ENCODE peak calls at places on chromosome 7, in seven cellular contexts. One of them, this sample, is unnamed.

GRCh38 chr7:117875566-117875965 is 2.3 kb upstream of the CTTNBP2 start:
- DNase-seq in A549: no peak
- DNase-seq in foreskin keratinocyte: no peak
- DNase-seq in GF-D8: no peak
- DNase-seq in T follicular helper cell: no peak
- DNase-seq in stimulated activated CD4-positive, alpha-beta T cell treated with anti-CD3 and anti-CD28 coated beads, Interleukin-4, amount 100 ng/mL, for 1 hour: no peak
- DNase-seq in choroid plexus epithelial cell: peak
- DNase-seq in this sample: no peak

GRCh38 chr7:81154565-81154964 is 235.7 kb upstream of the SEMA3C start:
- DNase-seq in foreskin keratinocyte: no peak
- DNase-seq in choroid plexus epithelial cell: no peak
- DNase-seq in T follicular helper cell: no peak
- DNase-seq in GF-D8: no peak
- DNase-seq in stimulated activated CD4-positive, alpha-beta T cell treated with anti-CD3 and anti-CD28 coated beads, Interleukin-4, amount 100 ng/mL, for 1 hour: no peak
- DNase-seq in A549: no peak
- DNase-seq in this sample: no peak

GRCh38 chr7:3791327-3791726 is 490.3 kb downstream of the SDK1 start:
- DNase-seq in T follicular helper cell: no peak
- DNase-seq in choroid plexus epithelial cell: no peak
- DNase-seq in A549: no peak
- DNase-seq in GF-D8: no peak
- DNase-seq in stimulated activated CD4-positive, alpha-beta T cell treated with anti-CD3 and anti-CD28 coated beads, Interleukin-4, amount 100 ng/mL, for 1 hour: no peak
- DNase-seq in foreskin keratinocyte: no peak
- DNase-seq in this sample: no peak

GRCh38 chr7:55488221-55488620 is 84.1 kb downstream of the VOPP1 start:
- DNase-seq in foreskin keratinocyte: no peak
- DNase-seq in choroid plexus epithelial cell: peak
- DNase-seq in GF-D8: no peak
- DNase-seq in A549: no peak
- DNase-seq in T follicular helper cell: no peak
- DNase-seq in stimulated activated CD4-positive, alpha-beta T cell treated with anti-CD3 and anti-CD28 coated beads, Interleukin-4, amount 100 ng/mL, for 1 hour: no peak
- DNase-seq in this sample: no peak

GRCh38 chr7:116511552-116512523 is 12.3 kb downstream of the CAV2 start:
- DNase-seq in choroid plexus epithelial cell: peak
- DNase-seq in A549: peak
- DNase-seq in GF-D8: no peak
- DNase-seq in foreskin keratinocyte: peak
- DNase-seq in T follicular helper cell: no peak
- DNase-seq in stimulated activated CD4-positive, alpha-beta T cell treated with anti-CD3 and anti-CD28 coated beads, Interleukin-4, amount 100 ng/mL, for 1 hour: no peak
- DNase-seq in this sample: no peak

GRCh38 chr7:103843689-103844480 is 145.6 kb downstream of the RELN start:
- DNase-seq in GF-D8: no peak
- DNase-seq in foreskin keratinocyte: no peak
- DNase-seq in stimulated activated CD4-positive, alpha-beta T cell treated with anti-CD3 and anti-CD28 coated beads, Interleukin-4, amount 100 ng/mL, for 1 hour: no peak
- DNase-seq in T follicular helper cell: no peak
- DNase-seq in A549: no peak
- DNase-seq in choroid plexus epithelial cell: no peak
- DNase-seq in this sample: no peak

GRCh38 chr7:79622781-79623180 is 169.3 kb upstream of the MAGI2 start:
- DNase-seq in choroid plexus epithelial cell: no peak
- DNase-seq in A549: no peak
- DNase-seq in stimulated activated CD4-positive, alpha-beta T cell treated with anti-CD3 and anti-CD28 coated beads, Interleukin-4, amount 100 ng/mL, for 1 hour: no peak
- DNase-seq in T follicular helper cell: no peak
- DNase-seq in foreskin keratinocyte: no peak
- DNase-seq in GF-D8: no peak
- DNase-seq in this sample: no peak

GRCh38 chr7:87818336-87818735 is 57.8 kb downstream of the SLC25A40 start:
- DNase-seq in GF-D8: no peak
- DNase-seq in choroid plexus epithelial cell: no peak
- DNase-seq in stimulated activated CD4-positive, alpha-beta T cell treated with anti-CD3 and anti-CD28 coated beads, Interleukin-4, amount 100 ng/mL, for 1 hour: no peak
- DNase-seq in A549: no peak
- DNase-seq in T follicular helper cell: no peak
- DNase-seq in foreskin keratinocyte: no peak
- DNase-seq in this sample: no peak

GRCh38 chr7:50349963-50350944 is 45.7 kb downstream of the IKZF1 start:
- DNase-seq in A549: no peak
- DNase-seq in T follicular helper cell: peak
- DNase-seq in foreskin keratinocyte: no peak
- DNase-seq in stimulated activated CD4-positive, alpha-beta T cell treated with anti-CD3 and anti-CD28 coated beads, Interleukin-4, amount 100 ng/mL, for 1 hour: peak
- DNase-seq in choroid plexus epithelial cell: no peak
- DNase-seq in GF-D8: no peak
- DNase-seq in this sample: no peak

GRCh38 chr7:55074008-55074499 is 55.2 kb downstream of the EGFR start:
- DNase-seq in GF-D8: no peak
- DNase-seq in foreskin keratinocyte: peak
- DNase-seq in choroid plexus epithelial cell: peak
- DNase-seq in A549: peak
- DNase-seq in stimulated activated CD4-positive, alpha-beta T cell treated with anti-CD3 and anti-CD28 coated beads, Interleukin-4, amount 100 ng/mL, for 1 hour: peak
- DNase-seq in T follicular helper cell: no peak
- DNase-seq in this sample: no peak

GRCh38 chr7:130124711-130125110 is 54.4 kb downstream of the KLHDC10 start:
- DNase-seq in stimulated activated CD4-positive, alpha-beta T cell treated with anti-CD3 and anti-CD28 coated beads, Interleukin-4, amount 100 ng/mL, for 1 hour: no peak
- DNase-seq in foreskin keratinocyte: no peak
- DNase-seq in A549: no peak
- DNase-seq in choroid plexus epithelial cell: no peak
- DNase-seq in T follicular helper cell: no peak
- DNase-seq in GF-D8: no peak
- DNase-seq in this sample: no peak

GRCh38 chr7:140008755-140009610 is 53.8 kb downstream of the PARP12 start:
- DNase-seq in stimulated activated CD4-positive, alpha-beta T cell treated with anti-CD3 and anti-CD28 coated beads, Interleukin-4, amount 100 ng/mL, for 1 hour: no peak
- DNase-seq in A549: no peak
- DNase-seq in choroid plexus epithelial cell: no peak
- DNase-seq in foreskin keratinocyte: no peak
- DNase-seq in T follicular helper cell: no peak
- DNase-seq in GF-D8: no peak
- DNase-seq in this sample: no peak

GRCh38 chr7:26480166-26480565 is 188.5 kb downstream of the SNX10 start:
- DNase-seq in stimulated activated CD4-positive, alpha-beta T cell treated with anti-CD3 and anti-CD28 coated beads, Interleukin-4, amount 100 ng/mL, for 1 hour: no peak
- DNase-seq in A549: no peak
- DNase-seq in foreskin keratinocyte: no peak
- DNase-seq in T follicular helper cell: no peak
- DNase-seq in GF-D8: no peak
- DNase-seq in choroid plexus epithelial cell: no peak
- DNase-seq in this sample: no peak

GRCh38 chr7:157488326-157488725 is 151.5 kb downstream of the DNAJB6 start:
- DNase-seq in T follicular helper cell: no peak
- DNase-seq in foreskin keratinocyte: no peak
- DNase-seq in stimulated activated CD4-positive, alpha-beta T cell treated with anti-CD3 and anti-CD28 coated beads, Interleukin-4, amount 100 ng/mL, for 1 hour: no peak
- DNase-seq in A549: no peak
- DNase-seq in GF-D8: no peak
- DNase-seq in choroid plexus epithelial cell: no peak
- DNase-seq in this sample: peak

GRCh38 chr7:23298141-23298851 is 843 bp upstream of the MALSU1 start:
- DNase-seq in choroid plexus epithelial cell: peak
- DNase-seq in T follicular helper cell: no peak
- DNase-seq in GF-D8: no peak
- DNase-seq in A549: peak
- DNase-seq in stimulated activated CD4-positive, alpha-beta T cell treated with anti-CD3 and anti-CD28 coated beads, Interleukin-4, amount 100 ng/mL, for 1 hour: no peak
- DNase-seq in foreskin keratinocyte: no peak
- DNase-seq in this sample: no peak

GRCh38 chr7:138992052-138992531 is 10.9 kb upstream of the KIAA1549 start:
- DNase-seq in GF-D8: no peak
- DNase-seq in A549: no peak
- DNase-seq in choroid plexus epithelial cell: no peak
- DNase-seq in foreskin keratinocyte: no peak
- DNase-seq in T follicular helper cell: no peak
- DNase-seq in stimulated activated CD4-positive, alpha-beta T cell treated with anti-CD3 and anti-CD28 coated beads, Interleukin-4, amount 100 ng/mL, for 1 hour: no peak
- DNase-seq in this sample: no peak

GRCh38 chr7:33298848-33299247 is 169.5 kb downstream of the BBS9 start:
- DNase-seq in GF-D8: no peak
- DNase-seq in T follicular helper cell: no peak
- DNase-seq in foreskin keratinocyte: no peak
- DNase-seq in A549: no peak
- DNase-seq in stimulated activated CD4-positive, alpha-beta T cell treated with anti-CD3 and anti-CD28 coated beads, Interleukin-4, amount 100 ng/mL, for 1 hour: no peak
- DNase-seq in choroid plexus epithelial cell: no peak
- DNase-seq in this sample: no peak

GRCh38 chr7:22123139-22123538 is 177.4 kb upstream of the CDCA7L start:
- DNase-seq in A549: no peak
- DNase-seq in stimulated activated CD4-positive, alpha-beta T cell treated with anti-CD3 and anti-CD28 coated beads, Interleukin-4, amount 100 ng/mL, for 1 hour: no peak
- DNase-seq in GF-D8: no peak
- DNase-seq in choroid plexus epithelial cell: no peak
- DNase-seq in foreskin keratinocyte: no peak
- DNase-seq in T follicular helper cell: no peak
- DNase-seq in this sample: no peak

GRCh38 chr7:35463176-35463575 is 209.3 kb upstream of the TBX20 start:
- DNase-seq in T follicular helper cell: no peak
- DNase-seq in GF-D8: no peak
- DNase-seq in stimulated activated CD4-positive, alpha-beta T cell treated with anti-CD3 and anti-CD28 coated beads, Interleukin-4, amount 100 ng/mL, for 1 hour: no peak
- DNase-seq in foreskin keratinocyte: no peak
- DNase-seq in A549: no peak
- DNase-seq in choroid plexus epithelial cell: no peak
- DNase-seq in this sample: no peak

GRCh38 chr7:151017953-151018420 is 6.3 kb downstream of the ATG9B start:
- DNase-seq in stimulated activated CD4-positive, alpha-beta T cell treated with anti-CD3 and anti-CD28 coated beads, Interleukin-4, amount 100 ng/mL, for 1 hour: peak
- DNase-seq in GF-D8: peak
- DNase-seq in A549: peak
- DNase-seq in foreskin keratinocyte: no peak
- DNase-seq in choroid plexus epithelial cell: peak
- DNase-seq in T follicular helper cell: peak
- DNase-seq in this sample: peak

GRCh38 chr7:99076615-99077014 is 67.3 kb downstream of the SMURF1 start:
- DNase-seq in A549: no peak
- DNase-seq in choroid plexus epithelial cell: no peak
- DNase-seq in stimulated activated CD4-positive, alpha-beta T cell treated with anti-CD3 and anti-CD28 coated beads, Interleukin-4, amount 100 ng/mL, for 1 hour: no peak
- DNase-seq in T follicular helper cell: no peak
- DNase-seq in GF-D8: no peak
- DNase-seq in foreskin keratinocyte: no peak
- DNase-seq in this sample: no peak

GRCh38 chr7:134514106-134514505 is 13.3 kb upstream of the AKR1B10 start:
- DNase-seq in choroid plexus epithelial cell: no peak
- DNase-seq in T follicular helper cell: no peak
- DNase-seq in A549: no peak
- DNase-seq in stimulated activated CD4-positive, alpha-beta T cell treated with anti-CD3 and anti-CD28 coated beads, Interleukin-4, amount 100 ng/mL, for 1 hour: no peak
- DNase-seq in foreskin keratinocyte: no peak
- DNase-seq in GF-D8: no peak
- DNase-seq in this sample: no peak

GRCh38 chr7:43469051-43469450 is 113.9 kb upstream of the STK17A start:
- DNase-seq in choroid plexus epithelial cell: no peak
- DNase-seq in A549: no peak
- DNase-seq in stimulated activated CD4-positive, alpha-beta T cell treated with anti-CD3 and anti-CD28 coated beads, Interleukin-4, amount 100 ng/mL, for 1 hour: no peak
- DNase-seq in foreskin keratinocyte: no peak
- DNase-seq in T follicular helper cell: no peak
- DNase-seq in GF-D8: no peak
- DNase-seq in this sample: no peak

GRCh38 chr7:90792301-90792700 is 196.2 kb downstream of the CDK14 start:
- DNase-seq in foreskin keratinocyte: no peak
- DNase-seq in choroid plexus epithelial cell: no peak
- DNase-seq in stimulated activated CD4-positive, alpha-beta T cell treated with anti-CD3 and anti-CD28 coated beads, Interleukin-4, amount 100 ng/mL, for 1 hour: no peak
- DNase-seq in T follicular helper cell: no peak
- DNase-seq in A549: no peak
- DNase-seq in GF-D8: no peak
- DNase-seq in this sample: no peak

GRCh38 chr7:50306491-50307367 is 2.2 kb downstream of the IKZF1 start:
- DNase-seq in foreskin keratinocyte: no peak
- DNase-seq in stimulated activated CD4-positive, alpha-beta T cell treated with anti-CD3 and anti-CD28 coated beads, Interleukin-4, amount 100 ng/mL, for 1 hour: no peak
- DNase-seq in choroid plexus epithelial cell: no peak
- DNase-seq in A549: no peak
- DNase-seq in T follicular helper cell: no peak
- DNase-seq in GF-D8: no peak
- DNase-seq in this sample: no peak

GRCh38 chr7:5526190-5527037 is 102.8 kb upstream of the TNRC18 start:
- DNase-seq in A549: no peak
- DNase-seq in choroid plexus epithelial cell: peak
- DNase-seq in stimulated activated CD4-positive, alpha-beta T cell treated with anti-CD3 and anti-CD28 coated beads, Interleukin-4, amount 100 ng/mL, for 1 hour: peak
- DNase-seq in T follicular helper cell: no peak
- DNase-seq in foreskin keratinocyte: peak
- DNase-seq in GF-D8: no peak
- DNase-seq in this sample: peak

GRCh38 chr7:55441668-55442305 is 76.7 kb downstream of the LANCL2 start:
- DNase-seq in stimulated activated CD4-positive, alpha-beta T cell treated with anti-CD3 and anti-CD28 coated beads, Interleukin-4, amount 100 ng/mL, for 1 hour: no peak
- DNase-seq in T follicular helper cell: no peak
- DNase-seq in A549: no peak
- DNase-seq in foreskin keratinocyte: no peak
- DNase-seq in GF-D8: no peak
- DNase-seq in choroid plexus epithelial cell: peak
- DNase-seq in this sample: no peak

GRCh38 chr7:116271980-116272886 is 61.9 kb downstream of the TES start:
- DNase-seq in foreskin keratinocyte: peak
- DNase-seq in T follicular helper cell: no peak
- DNase-seq in A549: peak
- DNase-seq in GF-D8: no peak
- DNase-seq in choroid plexus epithelial cell: peak
- DNase-seq in stimulated activated CD4-positive, alpha-beta T cell treated with anti-CD3 and anti-CD28 coated beads, Interleukin-4, amount 100 ng/mL, for 1 hour: no peak
- DNase-seq in this sample: peak

GRCh38 chr7:106285801-106286492 is 1.2 kb upstream of the NAMPT start:
- DNase-seq in stimulated activated CD4-positive, alpha-beta T cell treated with anti-CD3 and anti-CD28 coated beads, Interleukin-4, amount 100 ng/mL, for 1 hour: no peak
- DNase-seq in A549: no peak
- DNase-seq in foreskin keratinocyte: no peak
- DNase-seq in T follicular helper cell: no peak
- DNase-seq in choroid plexus epithelial cell: peak
- DNase-seq in GF-D8: no peak
- DNase-seq in this sample: no peak

GRCh38 chr7:46558482-46559193 is 637.6 kb upstream of the IGFBP3 start:
- DNase-seq in GF-D8: no peak
- DNase-seq in T follicular helper cell: no peak
- DNase-seq in stimulated activated CD4-positive, alpha-beta T cell treated with anti-CD3 and anti-CD28 coated beads, Interleukin-4, amount 100 ng/mL, for 1 hour: no peak
- DNase-seq in choroid plexus epithelial cell: peak
- DNase-seq in foreskin keratinocyte: no peak
- DNase-seq in A549: no peak
- DNase-seq in this sample: no peak

This sample was measured in aorta.